ENCODE peak calls at places on chromosome 21, in seven cellular contexts. R is prostate gland, A is neural progenitor cell, C is lower leg skin, I is skeletal muscle cell, Q is BJ, X is AG04450. S is an unnamed sample.

GRCh38 chr21:37348664-37349063 is 17.9 kb upstream of the DYRK1A start:
- DNase-seq in R (no peak), A (peak; percentile 35), C (no peak), I (no peak), Q (no peak), X (no peak), S (peak; percentile 22)

GRCh38 chr21:25573409-25574206 is 33.7 kb downstream of the MRPL39 start:
- DNase-seq in R (no peak), A (no peak), C (no peak), I (peak; percentile 87), Q (peak; percentile 77), X (peak; percentile 83), S (peak; percentile 63)

GRCh38 chr21:36694041-36694515 is 4.8 kb upstream of the SIM2 start:
- DNase-seq in R (no peak), A (peak; percentile 56), C (no peak), I (no peak), Q (no peak), X (no peak), S (no peak)

GRCh38 chr21:34992736-34993135 is 56.4 kb downstream of the RUNX1 start:
- DNase-seq in R (no peak), A (no peak), C (peak; percentile 89), I (no peak), Q (no peak), X (no peak), S (no peak)

GRCh38 chr21:21722736-21723135 is 724.5 kb downstream of the NCAM2 start:
- DNase-seq in R (no peak), A (no peak), C (no peak), I (no peak), Q (no peak), X (no peak), S (no peak)

GRCh38 chr21:14120091-14120734 is 90.5 kb downstream of the LIPI start:
- DNase-seq in R (no peak), A (peak; percentile 59), C (no peak), I (no peak), Q (no peak), X (no peak), S (peak; percentile 70)

GRCh38 chr21:34609244-34609950 is 5.5 kb downstream of the RCAN1 start:
- DNase-seq in R (no peak), A (no peak), C (no peak), I (no peak), Q (no peak), X (no peak), S (no peak)

GRCh38 chr21:15104470-15104869 is 39.7 kb upstream of the NRIP1 start:
- DNase-seq in R (no peak), A (no peak), C (no peak), I (no peak), Q (no peak), X (no peak), S (no peak)

GRCh38 chr21:26177187-26177586 is 6.6 kb upstream of the APP start:
- DNase-seq in R (no peak), A (no peak), C (no peak), I (peak; percentile 29), Q (no peak), X (no peak), S (peak; percentile 73)

GRCh38 chr21:43645414-43645891 is 13.8 kb downstream of the HSF2BP start:
- DNase-seq in R (peak; percentile 64), A (peak; percentile 66), C (peak; percentile 87), I (peak; percentile 51), Q (no peak), X (peak; percentile 42), S (peak; percentile 86)

GRCh38 chr21:43917515-43918384 is 52.7 kb downstream of the AGPAT3 start:
- DNase-seq in R (no peak), A (no peak), C (no peak), I (no peak), Q (no peak), X (no peak), S (no peak)

GRCh38 chr21:36980280-36981048 is 14.0 kb upstream of the HLCS start:
- DNase-seq in R (peak; percentile 38), A (peak; percentile 52), C (no peak), I (no peak), Q (no peak), X (no peak), S (no peak)

GRCh38 chr21:25709684-25710265 is 24.9 kb downstream of the ATP5PF start:
- DNase-seq in R (no peak), A (peak; percentile 20), C (no peak), I (no peak), Q (no peak), X (no peak), S (no peak)

GRCh38 chr21:26843912-26844257 is 1.3 kb downstream of the ADAMTS1 start:
- DNase-seq in R (no peak), A (peak; percentile 42), C (no peak), I (no peak), Q (no peak), X (no peak), S (peak; percentile 47)

GRCh38 chr21:24200052-24200451 is 1407.2 kb downstream of the MRPL39 start:
- DNase-seq in R (no peak), A (no peak), C (no peak), I (no peak), Q (no peak), X (no peak), S (no peak)

GRCh38 chr21:36135391-36136094 is 664 bp downstream of the CBR3 start:
- DNase-seq in R (peak; percentile 63), A (peak; percentile 66), C (peak; percentile 92), I (peak; percentile 51), Q (peak; percentile 37), X (no peak), S (peak; percentile 89)

GRCh38 chr21:26405735-26406361 is 167.2 kb downstream of the CYYR1 start:
- DNase-seq in R (no peak), A (peak; percentile 31), C (no peak), I (peak; percentile 76), Q (no peak), X (peak; percentile 50), S (peak; percentile 78)

GRCh38 chr21:31343680-31344480 is at the start of gene TIAM1:
- DNase-seq in R (peak; percentile 33), A (peak; percentile 68), C (peak; percentile 92), I (peak; percentile 49), Q (no peak), X (no peak), S (peak; percentile 31)

GRCh38 chr21:30567617-30568016 is 6.5 kb upstream of the KRTAP19-7 start:
- DNase-seq in R (no peak), A (no peak), C (no peak), I (no peak), Q (no peak), X (no peak), S (no peak)

GRCh38 chr21:31108969-31109368 is 70.7 kb upstream of the KRTAP19-8 start:
- DNase-seq in R (no peak), A (peak; percentile 13), C (no peak), I (no peak), Q (no peak), X (no peak), S (no peak)

GRCh38 chr21:26519142-26519541 is 53.9 kb downstream of the CYYR1 start:
- DNase-seq in R (no peak), A (no peak), C (no peak), I (no peak), Q (no peak), X (no peak), S (no peak)

GRCh38 chr21:25639167-25639921 is at the start of gene JAM2:
- DNase-seq in R (peak; percentile 9), A (peak; percentile 75), C (peak; percentile 85), I (no peak), Q (no peak), X (no peak), S (peak; percentile 85)

GRCh38 chr21:33296156-33296555 is 28.6 kb upstream of the IFNAR1 start:
- DNase-seq in R (no peak), A (no peak), C (no peak), I (no peak), Q (no peak), X (no peak), S (no peak)

GRCh38 chr21:33300701-33301631 is 23.8 kb upstream of the IFNAR1 start:
- DNase-seq in R (peak; percentile 65), A (no peak), C (peak; percentile 78), I (no peak), Q (no peak), X (no peak), S (peak; percentile 26)

GRCh38 chr21:33302055-33302454 is 22.7 kb upstream of the IFNAR1 start:
- DNase-seq in R (no peak), A (no peak), C (peak; percentile 73), I (no peak), Q (no peak), X (no peak), S (no peak)

GRCh38 chr21:33301632-33302002 is 23.2 kb upstream of the IFNAR1 start:
- DNase-seq in R (no peak), A (no peak), C (no peak), I (no peak), Q (no peak), X (no peak), S (no peak)

GRCh38 chr21:33299181-33299752 is 25.5 kb upstream of the IFNAR1 start:
- DNase-seq in R (no peak), A (no peak), C (no peak), I (no peak), Q (no peak), X (no peak), S (peak; percentile 77)
- H3K4me3 ChIP-seq in R (no peak overlapping the region), A (no peak overlapping the region), C (no peak overlapping the region), I (no peak overlapping the region), Q (no peak overlapping the region), X (no peak overlapping the region), S (no peak overlapping the region)

GRCh38 chr21:33211732-33212131 is 18.0 kb upstream of the IFNAR2 start:
- DNase-seq in R (no peak), A (no peak), C (no peak), I (no peak), Q (no peak), X (no peak), S (no peak)

GRCh38 chr21:33214056-33214455 is 15.7 kb upstream of the IFNAR2 start:
- DNase-seq in R (no peak), A (no peak), C (no peak), I (no peak), Q (no peak), X (no peak), S (no peak)

GRCh38 chr21:33208534-33208933 is 21.2 kb upstream of the IFNAR2 start:
- DNase-seq in R (no peak), A (no peak), C (no peak), I (no peak), Q (no peak), X (no peak), S (no peak)

GRCh38 chr21:33211305-33211704 is 18.4 kb upstream of the IFNAR2 start:
- DNase-seq in R (no peak), A (no peak), C (no peak), I (no peak), Q (no peak), X (no peak), S (no peak)

GRCh38 chr21:33212159-33212851 is 17.4 kb upstream of the IFNAR2 start:
- DNase-seq in R (no peak), A (no peak), C (no peak), I (peak; percentile 17), Q (peak; percentile 14), X (peak; percentile 33), S (peak; percentile 80)
- H3K4me3 ChIP-seq in R (no peak overlapping the region), A (no peak overlapping the region), C (no peak overlapping the region), I (peak overlapping the region; percentile 11), Q (no peak overlapping the region), X (peak overlapping the region; percentile 17), S (peak overlapping the region; percentile 35)

GRCh38 chr21:42376338-42376982 is 10.1 kb upstream of the TFF1 start:
- DNase-seq in R (peak; percentile 47), A (no peak), C (no peak), I (no peak), Q (no peak), X (no peak), S (no peak)
- H3K4me3 ChIP-seq in R (no peak overlapping the region), A (no peak overlapping the region), C (no peak overlapping the region), I (no peak overlapping the region), Q (no peak overlapping the region), X (no peak overlapping the region), S (no peak overlapping the region)

GRCh38 chr21:29302340-29302991 is 3.7 kb downstream of the BACH1 start:
- DNase-seq in R (peak; percentile 50), A (no peak), C (no peak), I (no peak), Q (no peak), X (no peak), S (no peak)
- H3K4me3 ChIP-seq in R (no peak overlapping the region), A (no peak overlapping the region), C (no peak overlapping the region), I (peak overlapping the region; percentile 76), Q (peak overlapping the region; percentile 17), X (peak overlapping the region; percentile 97), S (no peak overlapping the region)